ENCODE peak calls at places on chromosomes 6 and 20, in six cellular contexts. B, K, W, E, D and X are unnamed samples.

GRCh38 chr6:27863962-27864905 is 48.0 kb downstream of the OR2B2 start:
- DNase-seq in E (no peak), B (no peak), D (no peak), K (no peak), W (no peak), X (peak)

GRCh38 chr20:62997626-62998025 is 9.1 kb downstream of the BHLHE23 start:
- DNase-seq in W (no peak), E (no peak), D (no peak), K (no peak), B (no peak), X (no peak)

GRCh38 chr20:41304413-41305079 is 13.0 kb downstream of the ZHX3 start:
- DNase-seq in W (no peak), D (no peak), K (no peak), E (no peak), B (no peak), X (no peak)

GRCh38 chr20:35479798-35480197 is 24.4 kb downstream of the CEP250 start:
- DNase-seq in K (no peak), D (no peak), B (no peak), E (no peak), W (no peak), X (no peak)

GRCh38 chr6:30394139-30394538 is 49.2 kb downstream of the RPP21 start:
- DNase-seq in E (no peak), B (no peak), D (no peak), K (no peak), W (no peak), X (no peak)

GRCh38 chr6:15152720-15153119 is 93.1 kb upstream of the JARID2 start:
- DNase-seq in W (no peak), D (no peak), K (no peak), E (no peak), B (no peak), X (no peak)

GRCh38 chr6:165468836-165469235 is 159.4 kb upstream of the C6orf118 start:
- DNase-seq in D (no peak), B (no peak), E (no peak), W (no peak), K (peak), X (no peak)

GRCh38 chr6:19551611-19552010 is 285.6 kb upstream of the ID4 start:
- DNase-seq in D (no peak), K (no peak), B (no peak), E (no peak), W (no peak), X (no peak)

GRCh38 chr20:11919571-11919970 is 1.9 kb downstream of the BTBD3 start:
- DNase-seq in D (no peak), W (no peak), B (no peak), E (no peak), K (no peak), X (no peak)

GRCh38 chr20:20692587-20692986 is 19.9 kb downstream of the RALGAPA2 start:
- DNase-seq in D (no peak), W (no peak), B (no peak), K (no peak), E (no peak), X (no peak)

GRCh38 chr20:61370841-61371303 is 118.8 kb downstream of the CDH4 start:
- DNase-seq in B (no peak), E (peak), D (no peak), K (no peak), W (no peak), X (no peak)

GRCh38 chr6:159772196-159772595 is 10.4 kb downstream of the ACAT2 start:
- DNase-seq in W (no peak), B (no peak), D (no peak), E (no peak), K (no peak), X (no peak)

GRCh38 chr6:166483026-166483425 is 100.3 kb upstream of the MPC1 start:
- DNase-seq in K (no peak), E (no peak), D (peak), W (no peak), B (no peak), X (no peak)

GRCh38 chr20:63738687-63739128 is 868 bp upstream of the SLC2A4RG start:
- DNase-seq in B (peak), W (no peak), D (peak), E (no peak), K (no peak), X (peak)

GRCh38 chr6:128463942-128464341 is 56.5 kb downstream of the PTPRK start:
- DNase-seq in K (peak), W (no peak), B (no peak), D (no peak), E (no peak), X (no peak)

GRCh38 chr6:159513074-159513473 is 180.0 kb downstream of the SOD2 start:
- DNase-seq in K (no peak), D (no peak), E (no peak), B (no peak), W (no peak), X (no peak)

GRCh38 chr20:26208296-26209091 is 511.8 kb upstream of the ZNF337 start:
- DNase-seq in D (no peak), B (no peak), W (peak), K (peak), E (no peak), X (peak)

GRCh38 chr6:147109707-147110106 is 94.5 kb upstream of the STXBP5 start:
- DNase-seq in W (no peak), D (no peak), K (no peak), E (no peak), B (no peak), X (no peak)

GRCh38 chr20:13865825-13866351 is 81.1 kb downstream of the NDUFAF5 start:
- DNase-seq in W (no peak), D (no peak), B (no peak), K (peak), E (no peak), X (no peak)

GRCh38 chr6:10332121-10332520 is 82.8 kb downstream of the TFAP2A start:
- DNase-seq in B (no peak), K (no peak), E (no peak), D (no peak), W (no peak), X (no peak)

GRCh38 chr20:17570347-17571152 is 675 bp downstream of the DSTN start:
- DNase-seq in K (peak), D (peak), W (no peak), B (peak), E (peak), X (peak)

GRCh38 chr6:163461696-163462095 is 47.2 kb downstream of the QKI start:
- DNase-seq in E (no peak), B (no peak), D (no peak), W (no peak), K (no peak), X (no peak)

GRCh38 chr6:158464483-158464882 is 95.4 kb upstream of the TMEM181 start:
- DNase-seq in K (no peak), B (no peak), W (no peak), D (no peak), E (no peak), X (no peak)

GRCh38 chr6:147285087-147285855 is 81.1 kb downstream of the STXBP5 start:
- DNase-seq in D (no peak), W (no peak), K (peak), E (no peak), B (no peak), X (no peak)

GRCh38 chr6:40583694-40584093 is 3.5 kb downstream of the LRFN2 start:
- DNase-seq in D (no peak), B (no peak), K (no peak), E (no peak), W (no peak), X (no peak)

GRCh38 chr20:36919715-36920333 is 31.7 kb downstream of the SAMHD1 start:
- DNase-seq in K (peak), W (peak), B (no peak), E (no peak), D (no peak), X (peak)